ENCODE peak calls at places on chromosome 5, in ten cellular contexts. One of them, this sample, is unnamed.

GRCh38 chr5:59703789-59704188 is 189.7 kb downstream of the PDE4D start:
- DNase-seq in B cell: no peak
- DNase-seq in adrenal gland: no peak
- DNase-seq in esophagus muscularis mucosa: no peak
- DNase-seq in T follicular helper cell: no peak
- DNase-seq in upper lobe of right lung: no peak
- DNase-seq in fibroblast of villous mesenchyme: no peak
- DNase-seq in activated CD4-positive, alpha-beta memory T cell treated with anti-CD3 and anti-CD28 coated beads, Interleukin-2, amount 10 ng/mL, durations not matched to agents 7 days and 5 days: no peak
- DNase-seq in hepatocyte: no peak
- DNase-seq in naive thymus-derived CD4-positive, alpha-beta T cell: no peak
- DNase-seq in this sample: no peak

GRCh38 chr5:176402684-176403083 is 13.7 kb downstream of the CLTB start:
- DNase-seq in B cell: no peak
- DNase-seq in adrenal gland: no peak
- DNase-seq in esophagus muscularis mucosa: no peak
- DNase-seq in T follicular helper cell: no peak
- DNase-seq in upper lobe of right lung: no peak
- DNase-seq in fibroblast of villous mesenchyme: peak; percentile 46
- DNase-seq in activated CD4-positive, alpha-beta memory T cell treated with anti-CD3 and anti-CD28 coated beads, Interleukin-2, amount 10 ng/mL, durations not matched to agents 7 days and 5 days: no peak
- DNase-seq in hepatocyte: peak; percentile 72
- DNase-seq in naive thymus-derived CD4-positive, alpha-beta T cell: no peak
- DNase-seq in this sample: no peak

GRCh38 chr5:179613460-179614071 is 9.9 kb downstream of the HNRNPH1 start:
- DNase-seq in B cell: no peak
- DNase-seq in adrenal gland: no peak
- DNase-seq in esophagus muscularis mucosa: no peak
- DNase-seq in T follicular helper cell: no peak
- DNase-seq in upper lobe of right lung: peak; percentile 53
- DNase-seq in fibroblast of villous mesenchyme: no peak
- DNase-seq in activated CD4-positive, alpha-beta memory T cell treated with anti-CD3 and anti-CD28 coated beads, Interleukin-2, amount 10 ng/mL, durations not matched to agents 7 days and 5 days: no peak
- DNase-seq in hepatocyte: no peak
- DNase-seq in naive thymus-derived CD4-positive, alpha-beta T cell: no peak
- DNase-seq in this sample: no peak

GRCh38 chr5:128084228-128085167 is 932 bp downstream of the SLC12A2 start:
- DNase-seq in B cell: peak; percentile 60
- DNase-seq in adrenal gland: peak; percentile 47
- DNase-seq in esophagus muscularis mucosa: no peak
- DNase-seq in T follicular helper cell: peak; percentile 30
- DNase-seq in upper lobe of right lung: peak; percentile 75
- DNase-seq in fibroblast of villous mesenchyme: no peak
- DNase-seq in activated CD4-positive, alpha-beta memory T cell treated with anti-CD3 and anti-CD28 coated beads, Interleukin-2, amount 10 ng/mL, durations not matched to agents 7 days and 5 days: peak; percentile 55
- DNase-seq in hepatocyte: peak; percentile 51
- DNase-seq in naive thymus-derived CD4-positive, alpha-beta T cell: peak; percentile 50
- DNase-seq in this sample: peak; percentile 67

GRCh38 chr5:27450607-27451006 is 412.2 kb upstream of the CDH9 start:
- DNase-seq in B cell: no peak
- DNase-seq in adrenal gland: no peak
- DNase-seq in esophagus muscularis mucosa: no peak
- DNase-seq in T follicular helper cell: no peak
- DNase-seq in upper lobe of right lung: no peak
- DNase-seq in fibroblast of villous mesenchyme: no peak
- DNase-seq in activated CD4-positive, alpha-beta memory T cell treated with anti-CD3 and anti-CD28 coated beads, Interleukin-2, amount 10 ng/mL, durations not matched to agents 7 days and 5 days: no peak
- DNase-seq in hepatocyte: no peak
- DNase-seq in naive thymus-derived CD4-positive, alpha-beta T cell: no peak
- DNase-seq in this sample: no peak

GRCh38 chr5:120614512-120614911 is 150.4 kb downstream of the PRR16 start:
- DNase-seq in B cell: no peak
- DNase-seq in adrenal gland: no peak
- DNase-seq in esophagus muscularis mucosa: no peak
- DNase-seq in T follicular helper cell: no peak
- DNase-seq in upper lobe of right lung: no peak
- DNase-seq in fibroblast of villous mesenchyme: peak; percentile 37
- DNase-seq in activated CD4-positive, alpha-beta memory T cell treated with anti-CD3 and anti-CD28 coated beads, Interleukin-2, amount 10 ng/mL, durations not matched to agents 7 days and 5 days: no peak
- DNase-seq in hepatocyte: no peak
- DNase-seq in naive thymus-derived CD4-positive, alpha-beta T cell: no peak
- DNase-seq in this sample: no peak

GRCh38 chr5:170502692-170503091 is 1.1 kb upstream of the KCNIP1 start:
- DNase-seq in B cell: no peak
- DNase-seq in adrenal gland: no peak
- DNase-seq in esophagus muscularis mucosa: no peak
- DNase-seq in T follicular helper cell: no peak
- DNase-seq in upper lobe of right lung: no peak
- DNase-seq in fibroblast of villous mesenchyme: no peak
- DNase-seq in activated CD4-positive, alpha-beta memory T cell treated with anti-CD3 and anti-CD28 coated beads, Interleukin-2, amount 10 ng/mL, durations not matched to agents 7 days and 5 days: no peak
- DNase-seq in hepatocyte: no peak
- DNase-seq in naive thymus-derived CD4-positive, alpha-beta T cell: no peak
- DNase-seq in this sample: no peak

GRCh38 chr5:164353155-164353554 is 847.7 kb downstream of the MAT2B start:
- DNase-seq in B cell: no peak
- DNase-seq in adrenal gland: no peak
- DNase-seq in esophagus muscularis mucosa: no peak
- DNase-seq in T follicular helper cell: no peak
- DNase-seq in upper lobe of right lung: no peak
- DNase-seq in fibroblast of villous mesenchyme: peak; percentile 1
- DNase-seq in activated CD4-positive, alpha-beta memory T cell treated with anti-CD3 and anti-CD28 coated beads, Interleukin-2, amount 10 ng/mL, durations not matched to agents 7 days and 5 days: no peak
- DNase-seq in hepatocyte: no peak
- DNase-seq in naive thymus-derived CD4-positive, alpha-beta T cell: no peak
- DNase-seq in this sample: no peak

GRCh38 chr5:6480133-6481051 is 31.7 kb downstream of the UBE2QL1 start:
- DNase-seq in B cell: peak; percentile 24
- DNase-seq in adrenal gland: no peak
- DNase-seq in esophagus muscularis mucosa: no peak
- DNase-seq in T follicular helper cell: no peak
- DNase-seq in upper lobe of right lung: no peak
- DNase-seq in fibroblast of villous mesenchyme: no peak
- DNase-seq in activated CD4-positive, alpha-beta memory T cell treated with anti-CD3 and anti-CD28 coated beads, Interleukin-2, amount 10 ng/mL, durations not matched to agents 7 days and 5 days: no peak
- DNase-seq in hepatocyte: no peak
- DNase-seq in naive thymus-derived CD4-positive, alpha-beta T cell: no peak
- DNase-seq in this sample: no peak

GRCh38 chr5:82772281-82772680 is 304.9 kb downstream of the TMEM167A start:
- DNase-seq in B cell: no peak
- DNase-seq in adrenal gland: no peak
- DNase-seq in esophagus muscularis mucosa: no peak
- DNase-seq in T follicular helper cell: no peak
- DNase-seq in upper lobe of right lung: no peak
- DNase-seq in fibroblast of villous mesenchyme: peak; percentile 9
- DNase-seq in activated CD4-positive, alpha-beta memory T cell treated with anti-CD3 and anti-CD28 coated beads, Interleukin-2, amount 10 ng/mL, durations not matched to agents 7 days and 5 days: no peak
- DNase-seq in hepatocyte: no peak
- DNase-seq in naive thymus-derived CD4-positive, alpha-beta T cell: no peak
- DNase-seq in this sample: no peak

GRCh38 chr5:143370440-143370839 is 33.0 kb downstream of the NR3C1 start:
- DNase-seq in B cell: no peak
- DNase-seq in adrenal gland: no peak
- DNase-seq in esophagus muscularis mucosa: no peak
- DNase-seq in T follicular helper cell: no peak
- DNase-seq in upper lobe of right lung: no peak
- DNase-seq in fibroblast of villous mesenchyme: no peak
- DNase-seq in activated CD4-positive, alpha-beta memory T cell treated with anti-CD3 and anti-CD28 coated beads, Interleukin-2, amount 10 ng/mL, durations not matched to agents 7 days and 5 days: no peak
- DNase-seq in hepatocyte: no peak
- DNase-seq in naive thymus-derived CD4-positive, alpha-beta T cell: no peak
- DNase-seq in this sample: no peak

GRCh38 chr5:103340717-103341397 is 82.3 kb downstream of the MACIR start:
- DNase-seq in B cell: no peak
- DNase-seq in adrenal gland: no peak
- DNase-seq in esophagus muscularis mucosa: no peak
- DNase-seq in T follicular helper cell: no peak
- DNase-seq in upper lobe of right lung: no peak
- DNase-seq in fibroblast of villous mesenchyme: no peak
- DNase-seq in activated CD4-positive, alpha-beta memory T cell treated with anti-CD3 and anti-CD28 coated beads, Interleukin-2, amount 10 ng/mL, durations not matched to agents 7 days and 5 days: peak; percentile 30
- DNase-seq in hepatocyte: no peak
- DNase-seq in naive thymus-derived CD4-positive, alpha-beta T cell: no peak
- DNase-seq in this sample: peak; percentile 58

GRCh38 chr5:147248584-147248983 is 13.8 kb downstream of the STK32A start:
- DNase-seq in B cell: no peak
- DNase-seq in adrenal gland: no peak
- DNase-seq in esophagus muscularis mucosa: no peak
- DNase-seq in T follicular helper cell: no peak
- DNase-seq in upper lobe of right lung: no peak
- DNase-seq in fibroblast of villous mesenchyme: no peak
- DNase-seq in activated CD4-positive, alpha-beta memory T cell treated with anti-CD3 and anti-CD28 coated beads, Interleukin-2, amount 10 ng/mL, durations not matched to agents 7 days and 5 days: no peak
- DNase-seq in hepatocyte: no peak
- DNase-seq in naive thymus-derived CD4-positive, alpha-beta T cell: no peak
- DNase-seq in this sample: no peak

GRCh38 chr5:89723907-89724306 is 685.6 kb downstream of the CETN3 start:
- DNase-seq in B cell: no peak
- DNase-seq in adrenal gland: no peak
- DNase-seq in esophagus muscularis mucosa: no peak
- DNase-seq in T follicular helper cell: no peak
- DNase-seq in upper lobe of right lung: no peak
- DNase-seq in fibroblast of villous mesenchyme: no peak
- DNase-seq in activated CD4-positive, alpha-beta memory T cell treated with anti-CD3 and anti-CD28 coated beads, Interleukin-2, amount 10 ng/mL, durations not matched to agents 7 days and 5 days: no peak
- DNase-seq in hepatocyte: no peak
- DNase-seq in naive thymus-derived CD4-positive, alpha-beta T cell: no peak
- DNase-seq in this sample: no peak

GRCh38 chr5:56951131-56951945 is 585 bp downstream of the MIER3 start:
- DNase-seq in B cell: peak; percentile 46
- DNase-seq in adrenal gland: peak; percentile 15
- DNase-seq in esophagus muscularis mucosa: no peak
- DNase-seq in T follicular helper cell: peak; percentile 1
- DNase-seq in upper lobe of right lung: peak; percentile 66
- DNase-seq in fibroblast of villous mesenchyme: peak; percentile 7
- DNase-seq in activated CD4-positive, alpha-beta memory T cell treated with anti-CD3 and anti-CD28 coated beads, Interleukin-2, amount 10 ng/mL, durations not matched to agents 7 days and 5 days: peak; percentile 20
- DNase-seq in hepatocyte: peak; percentile 58
- DNase-seq in naive thymus-derived CD4-positive, alpha-beta T cell: no peak
- DNase-seq in this sample: peak; percentile 43

GRCh38 chr5:55636711-55637110 is 75.4 kb downstream of the SLC38A9 start:
- DNase-seq in B cell: no peak
- DNase-seq in adrenal gland: peak; percentile 54
- DNase-seq in esophagus muscularis mucosa: no peak
- DNase-seq in T follicular helper cell: no peak
- DNase-seq in upper lobe of right lung: no peak
- DNase-seq in fibroblast of villous mesenchyme: peak; percentile 69
- DNase-seq in activated CD4-positive, alpha-beta memory T cell treated with anti-CD3 and anti-CD28 coated beads, Interleukin-2, amount 10 ng/mL, durations not matched to agents 7 days and 5 days: no peak
- DNase-seq in hepatocyte: peak; percentile 32
- DNase-seq in naive thymus-derived CD4-positive, alpha-beta T cell: no peak
- DNase-seq in this sample: no peak

GRCh38 chr5:52673495-52673894 is 114.2 kb upstream of the ITGA1 start:
- DNase-seq in B cell: no peak
- DNase-seq in adrenal gland: no peak
- DNase-seq in esophagus muscularis mucosa: no peak
- DNase-seq in T follicular helper cell: no peak
- DNase-seq in upper lobe of right lung: no peak
- DNase-seq in fibroblast of villous mesenchyme: no peak
- DNase-seq in activated CD4-positive, alpha-beta memory T cell treated with anti-CD3 and anti-CD28 coated beads, Interleukin-2, amount 10 ng/mL, durations not matched to agents 7 days and 5 days: no peak
- DNase-seq in hepatocyte: no peak
- DNase-seq in naive thymus-derived CD4-positive, alpha-beta T cell: no peak
- DNase-seq in this sample: no peak

GRCh38 chr5:35129921-35130485 is 82.3 kb upstream of the AGXT2 start:
- DNase-seq in B cell: no peak
- DNase-seq in adrenal gland: no peak
- DNase-seq in esophagus muscularis mucosa: no peak
- DNase-seq in T follicular helper cell: peak; percentile 14
- DNase-seq in upper lobe of right lung: no peak
- DNase-seq in fibroblast of villous mesenchyme: no peak
- DNase-seq in activated CD4-positive, alpha-beta memory T cell treated with anti-CD3 and anti-CD28 coated beads, Interleukin-2, amount 10 ng/mL, durations not matched to agents 7 days and 5 days: peak; percentile 31
- DNase-seq in hepatocyte: peak; percentile 20
- DNase-seq in naive thymus-derived CD4-positive, alpha-beta T cell: peak; percentile 48
- DNase-seq in this sample: peak; percentile 59

GRCh38 chr5:176412517-176413254 is 3.7 kb downstream of the CLTB start:
- DNase-seq in B cell: no peak
- DNase-seq in adrenal gland: no peak
- DNase-seq in esophagus muscularis mucosa: no peak
- DNase-seq in T follicular helper cell: no peak
- DNase-seq in upper lobe of right lung: peak; percentile 25
- DNase-seq in fibroblast of villous mesenchyme: no peak
- DNase-seq in activated CD4-positive, alpha-beta memory T cell treated with anti-CD3 and anti-CD28 coated beads, Interleukin-2, amount 10 ng/mL, durations not matched to agents 7 days and 5 days: no peak
- DNase-seq in hepatocyte: no peak
- DNase-seq in naive thymus-derived CD4-positive, alpha-beta T cell: no peak
- DNase-seq in this sample: no peak

GRCh38 chr5:139636207-139636792 is 11.8 kb upstream of the CXXC5 start:
- DNase-seq in B cell: peak; percentile 92
- DNase-seq in adrenal gland: no peak
- DNase-seq in esophagus muscularis mucosa: peak; percentile 92
- DNase-seq in T follicular helper cell: peak; percentile 32
- DNase-seq in upper lobe of right lung: no peak
- DNase-seq in fibroblast of villous mesenchyme: no peak
- DNase-seq in activated CD4-positive, alpha-beta memory T cell treated with anti-CD3 and anti-CD28 coated beads, Interleukin-2, amount 10 ng/mL, durations not matched to agents 7 days and 5 days: peak; percentile 74
- DNase-seq in hepatocyte: peak; percentile 24
- DNase-seq in naive thymus-derived CD4-positive, alpha-beta T cell: peak; percentile 75
- DNase-seq in this sample: peak; percentile 88

GRCh38 chr5:73617510-73618279 is 8.3 kb upstream of the ARHGEF28 start:
- DNase-seq in B cell: no peak
- DNase-seq in adrenal gland: peak; percentile 60
- DNase-seq in esophagus muscularis mucosa: no peak
- DNase-seq in T follicular helper cell: no peak
- DNase-seq in upper lobe of right lung: no peak
- DNase-seq in fibroblast of villous mesenchyme: peak; percentile 29
- DNase-seq in activated CD4-positive, alpha-beta memory T cell treated with anti-CD3 and anti-CD28 coated beads, Interleukin-2, amount 10 ng/mL, durations not matched to agents 7 days and 5 days: no peak
- DNase-seq in hepatocyte: peak; percentile 18
- DNase-seq in naive thymus-derived CD4-positive, alpha-beta T cell: no peak
- DNase-seq in this sample: no peak